ENCODE peak calls at places on chromosome 14, in six cellular contexts. A is OCI-LY7, U is heart right ventricle, X is psoas muscle, K is mucosa of descending colon, M is left ventricle myocardium inferior. J is an unnamed sample.

GRCh38 chr14:101673873-101674272 is 87.6 kb upstream of the PPP2R5C start:
- DNase-seq in A (no peak), X (no peak), M (no peak), U (no peak), K (no peak), J (no peak)

GRCh38 chr14:85529803-85530574 is at the start of gene FLRT2:
- DNase-seq in M (peak; percentile 50), A (no peak), K (peak; percentile 63), X (peak; percentile 77), U (peak; percentile 42), J (no peak)

GRCh38 chr14:69543341-69544249 is 31.1 kb downstream of the CCDC177 start:
- DNase-seq in U (peak; percentile 11), X (no peak), A (peak; percentile 8), M (no peak), K (peak; percentile 61), J (no peak)

GRCh38 chr14:70281938-70282337 is 77.5 kb downstream of the COX16 start:
- DNase-seq in M (no peak), U (no peak), X (no peak), K (no peak), A (no peak), J (no peak)

GRCh38 chr14:64736271-64737131 is 32.3 kb downstream of the PLEKHG3 start:
- DNase-seq in A (no peak), U (no peak), K (peak; percentile 76), X (peak; percentile 45), M (peak; percentile 19), J (no peak)

GRCh38 chr14:53696217-53696965 is 260.2 kb downstream of the BMP4 start:
- DNase-seq in M (no peak), K (no peak), X (no peak), A (no peak), U (no peak), J (no peak)

GRCh38 chr14:64117671-64118402 is 176.3 kb downstream of the ESR2 start:
- DNase-seq in M (peak; percentile 62), X (peak; percentile 85), A (no peak), K (no peak), U (peak; percentile 74), J (no peak)

GRCh38 chr14:32513571-32514009 is 184.5 kb downstream of the AKAP6 start:
- DNase-seq in A (no peak), M (no peak), U (no peak), K (no peak), X (no peak), J (no peak)

GRCh38 chr14:21026988-21027315 is 2.1 kb upstream of the NDRG2 start:
- DNase-seq in K (no peak), A (no peak), U (no peak), X (peak; percentile 76), M (no peak), J (no peak)

GRCh38 chr14:64870160-64870559 is 9.5 kb downstream of the SPTB start:
- DNase-seq in K (no peak), X (no peak), M (no peak), U (no peak), A (no peak), J (no peak)

GRCh38 chr14:31420013-31420318 is 384 bp downstream of the HEATR5A start:
- DNase-seq in M (peak; percentile 63), X (peak; percentile 80), K (peak; percentile 90), U (peak; percentile 50), A (peak; percentile 21), J (no peak)

GRCh38 chr14:49194067-49194466 is 392.1 kb downstream of the RPS29 start:
- DNase-seq in X (peak; percentile 51), M (no peak), K (no peak), U (no peak), A (no peak), J (no peak)

GRCh38 chr14:77498984-77499527 is 440 bp upstream of the ISM2 start:
- DNase-seq in U (no peak), K (no peak), A (no peak), M (no peak), X (no peak), J (no peak)

GRCh38 chr14:49946320-49947141 is 53.6 kb downstream of the ARF6 start:
- DNase-seq in X (no peak), M (no peak), K (no peak), A (peak; percentile 30), U (peak; percentile 26), J (peak; percentile 49)

GRCh38 chr14:41235466-41235865 is 371.2 kb upstream of the LRFN5 start:
- DNase-seq in A (no peak), X (no peak), K (no peak), M (no peak), U (no peak), J (no peak)

GRCh38 chr14:94098359-94098758 is 12.2 kb upstream of the IFI27 start:
- DNase-seq in X (no peak), M (no peak), U (no peak), K (no peak), A (no peak), J (peak; percentile 56)

GRCh38 chr14:92964124-92965109 is 41.5 kb downstream of the CHGA start:
- DNase-seq in X (peak; percentile 38), U (no peak), A (no peak), M (peak; percentile 20), K (peak; percentile 38), J (no peak)

GRCh38 chr14:73576391-73576790 is 7.4 kb downstream of the ACOT2 start:
- DNase-seq in U (no peak), M (no peak), K (no peak), A (no peak), X (no peak), J (no peak)

GRCh38 chr14:76941544-76942287 is 86.8 kb downstream of the IRF2BPL start:
- DNase-seq in X (no peak), A (no peak), K (no peak), M (no peak), U (no peak), J (no peak)

GRCh38 chr14:51929156-51929555 is 60.2 kb upstream of the RTRAF start:
- DNase-seq in A (no peak), U (no peak), M (no peak), K (no peak), X (no peak), J (no peak)

GRCh38 chr14:65423986-65424385 is 11.5 kb downstream of the FUT8 start:
- DNase-seq in X (no peak), A (no peak), M (no peak), K (no peak), U (no peak), J (no peak)

GRCh38 chr14:67541448-67542387 is 8.6 kb downstream of the PLEKHH1 start:
- DNase-seq in X (no peak), A (no peak), K (peak; percentile 84), U (no peak), M (no peak), J (no peak)

GRCh38 chr14:92366237-92366636 is 43.3 kb downstream of the SLC24A4 start:
- DNase-seq in M (no peak), K (no peak), A (no peak), X (no peak), U (no peak), J (no peak)

GRCh38 chr14:91744068-91744480 is 12.2 kb upstream of the CATSPERB start:
- DNase-seq in M (no peak), A (no peak), X (no peak), U (no peak), K (peak; percentile 52), J (no peak)

DNA sequence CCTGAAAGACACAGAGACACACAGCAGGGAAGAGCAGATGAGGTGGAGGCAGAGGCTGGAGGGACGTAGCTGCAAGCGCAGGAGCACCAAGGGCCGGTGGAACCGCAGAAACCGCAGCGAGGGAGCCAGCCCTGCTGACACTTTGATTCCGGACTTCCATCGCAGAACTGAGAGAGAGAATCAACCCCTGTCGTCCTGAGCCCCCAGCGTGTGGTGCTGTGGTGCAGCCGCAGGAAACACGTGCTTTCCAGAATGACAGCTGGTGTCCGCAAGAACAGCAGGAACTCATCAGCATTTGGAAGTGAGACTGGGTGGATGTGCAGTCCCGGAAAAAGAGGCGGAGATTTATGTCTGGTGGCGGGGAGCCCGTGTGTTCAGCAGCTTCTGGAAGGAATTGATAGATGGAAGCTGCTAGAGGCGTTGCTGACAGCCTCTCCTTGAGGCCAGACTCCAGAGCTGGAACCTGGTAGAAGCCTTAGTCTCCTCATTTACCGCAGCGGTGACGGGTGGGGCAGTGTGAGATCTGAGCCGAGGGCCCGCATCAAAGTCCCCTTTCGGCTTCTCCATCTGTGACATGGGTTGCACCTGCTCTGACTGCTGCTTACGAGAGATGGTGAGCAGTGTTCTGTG is 21.9 kb upstream of the KLC1 start:
- DNase-seq in K (peak; percentile 77), X (peak; percentile 85), M (peak; percentile 80), A (peak; percentile 65), U (peak; percentile 85), J (peak; percentile 80)
- H3K4me3 ChIP-seq in K (no peak overlapping the region), X (peak overlapping the region; percentile 56), M (peak overlapping the region; percentile 53), A (no peak overlapping the region), U (peak overlapping the region; percentile 39), J (no peak overlapping the region)

GRCh38 chr14:26621366-26621765 is 23.5 kb upstream of the NOVA1 start:
- DNase-seq in K (no peak), X (no peak), M (no peak), A (no peak), U (no peak), J (no peak)

GRCh38 chr14:26621807-26622560 is 24.2 kb upstream of the NOVA1 start:
- DNase-seq in X (no peak), A (no peak), K (no peak), M (no peak), U (no peak), J (no peak)

GRCh38 chr14:26622611-26623010 is 24.8 kb upstream of the NOVA1 start:
- DNase-seq in U (no peak), A (no peak), M (no peak), X (no peak), K (no peak), J (no peak)
- TF ChIP-seq CTCF in U (no peak), A (no peak), M (no peak), X (no peak), K (no peak), J (no peak)

GRCh38 chr14:75048101-75048500 is 3.2 kb downstream of the MLH3 start:
- DNase-seq in A (no peak), X (no peak), K (no peak), M (no peak), U (no peak), J (no peak)
- H3K36me3 ChIP-seq in A (peaks cover 9% of the 10 kb centered on the region), X (peaks cover 11% of the 10 kb centered on the region), K (no peaks in the 10 kb centered on the region), M (no peaks in the 10 kb centered on the region), U (no peaks in the 10 kb centered on the region), J (no peaks in the 10 kb centered on the region)

GRCh38 chr14:100554696-100555320 is 32.4 kb downstream of the BEGAIN start:
- DNase-seq in M (no peak), K (no peak), X (no peak), A (no peak), U (no peak), J (no peak)
- H3K4me3 ChIP-seq in M (no peak overlapping the region), K (no peak overlapping the region), X (no peak overlapping the region), A (no peak overlapping the region), U (no peak overlapping the region), J (no peak overlapping the region)

DNA sequence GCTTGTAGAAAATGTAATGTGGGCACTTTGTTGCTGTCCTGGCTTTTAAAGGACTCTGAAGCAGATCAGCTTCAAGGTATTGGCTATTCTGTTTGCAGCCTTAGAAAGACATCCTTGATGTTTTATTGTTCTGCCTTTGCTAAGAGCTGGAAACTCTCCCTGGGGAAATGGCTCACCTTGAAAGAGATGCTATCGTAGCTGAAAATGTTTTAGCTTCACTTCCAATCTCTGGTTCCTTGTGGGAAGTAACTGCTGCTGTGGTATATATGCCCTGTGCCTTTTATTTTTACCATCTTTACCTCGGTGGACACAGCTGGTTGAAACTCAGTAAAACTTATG is 124.4 kb upstream of the HIF1A start:
- DNase-seq in A (no peak), M (no peak), X (no peak), K (no peak), U (no peak), J (no peak)
- TF ChIP-seq CTCF in A (no peak), M (no peak), X (no peak), K (no peak), U (no peak), J (no peak)

J was measured in BJ.